ENCODE peak calls at places on chromosomes 1 and 21, in four cellular contexts. J, K, S and A are unnamed samples.

GRCh38 chr1:99645199-99645598 is 714 bp upstream of the PALMD start:
- DNase-seq in J (no peak), K (peak), S (no peak), A (no peak)

GRCh38 chr1:6024376-6024775 is 21.3 kb upstream of the KCNAB2 start:
- DNase-seq in J (no peak), K (no peak), S (no peak), A (no peak)

GRCh38 chr1:113940365-113941244 is 11.5 kb downstream of the HIPK1 start:
- DNase-seq in J (no peak), K (no peak), S (no peak), A (no peak)

GRCh38 chr21:44872568-44873355 is 728 bp downstream of the PTTG1IP start:
- DNase-seq in J (no peak), K (no peak), S (no peak), A (no peak)

GRCh38 chr1:11653616-11654570 is at the start of gene FBXO2:
- DNase-seq in J (peak), K (no peak), S (no peak), A (no peak)

GRCh38 chr21:26007911-26008579 is 162.5 kb downstream of the APP start:
- DNase-seq in J (no peak), K (no peak), S (no peak), A (no peak)

GRCh38 chr21:32994305-32994704 is 31.4 kb upstream of the OLIG2 start:
- DNase-seq in J (peak), K (no peak), S (no peak), A (no peak)

GRCh38 chr1:87678221-87678715 is 349.6 kb downstream of the LMO4 start:
- DNase-seq in J (no peak), K (no peak), S (no peak), A (no peak)

GRCh38 chr1:218090459-218090858 is 194.6 kb upstream of the RRP15 start:
- DNase-seq in J (no peak), K (no peak), S (no peak), A (no peak)

GRCh38 chr1:36542962-36543515 is 60.3 kb upstream of the CSF3R start:
- DNase-seq in J (no peak), K (peak), S (peak), A (no peak)

GRCh38 chr1:240831922-240832321 is 220.0 kb upstream of the GREM2 start:
- DNase-seq in J (no peak), K (no peak), S (no peak), A (no peak)

GRCh38 chr1:3278416-3279181 is 175.9 kb upstream of the ARHGEF16 start:
- DNase-seq in J (no peak), K (no peak), S (no peak), A (no peak)

GRCh38 chr1:19730232-19730631 is 65.6 kb downstream of the HTR6 start:
- DNase-seq in J (no peak), K (no peak), S (no peak), A (no peak)
- TF ChIP-seq ESRRA in J (no peak), K (no peak), S (no peak), A (no peak)

GRCh38 chr1:1399870-1400575 is 888 bp upstream of the CCNL2 start:
- DNase-seq in J (no peak), K (no peak), S (no peak), A (no peak)

GRCh38 chr1:1401457-1402010 is 2.4 kb upstream of the CCNL2 start:
- DNase-seq in J (no peak), K (no peak), S (no peak), A (no peak)

GRCh38 chr1:1400576-1401456 is 1.7 kb upstream of the CCNL2 start:
- DNase-seq in J (no peak), K (peak), S (no peak), A (no peak)

GRCh38 chr1:1403543-1404112 is 3.5 kb downstream of the MRPL20 start:
- DNase-seq in J (no peak), K (no peak), S (no peak), A (no peak)

GRCh38 chr1:1402081-1402900 is 3.2 kb upstream of the CCNL2 start:
- DNase-seq in J (no peak), K (peak), S (peak), A (no peak)
- TF ChIP-seq CREM in J (no peak), K (no peak), S (no peak), A (no peak)

GRCh38 chr1:226108935-226109828 is 46.7 kb downstream of the H3-3A start:
- DNase-seq in J (no peak), K (no peak), S (no peak), A (no peak)
- TF ChIP-seq ESRRA in J (no peak), K (no peak), S (no peak), A (no peak)

GRCh38 chr1:33569331-33569730 is 96.9 kb downstream of the ZSCAN20 start:
- DNase-seq in J (no peak), K (no peak), S (no peak), A (no peak)

GRCh38 chr1:33562563-33562962 is 90.1 kb downstream of the ZSCAN20 start:
- DNase-seq in J (no peak), K (no peak), S (no peak), A (no peak)

GRCh38 chr1:33560680-33561079 is 88.2 kb downstream of the ZSCAN20 start:
- DNase-seq in J (no peak), K (no peak), S (no peak), A (no peak)

GRCh38 chr1:33561576-33561975 is 89.1 kb downstream of the ZSCAN20 start:
- DNase-seq in J (no peak), K (no peak), S (no peak), A (no peak)

DNA sequence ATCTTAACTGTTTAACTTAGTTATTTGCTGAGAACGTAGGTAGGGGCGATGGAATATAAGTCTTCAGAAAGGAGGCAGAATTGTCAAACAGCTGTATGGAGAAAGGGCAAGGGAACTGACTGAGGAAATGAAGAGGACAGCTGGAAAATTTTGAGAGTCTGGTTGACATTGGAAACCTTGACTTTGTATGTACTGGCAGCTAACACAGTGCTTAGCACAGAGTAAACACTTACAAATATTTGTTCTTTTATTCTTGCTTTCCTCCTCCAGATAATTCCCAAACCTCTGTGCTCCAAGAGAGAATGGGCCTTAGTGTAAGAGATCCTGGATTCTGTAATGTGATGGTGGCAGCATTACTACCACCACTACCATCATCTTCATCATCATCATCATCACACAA is 91.3 kb downstream of the ZSCAN20 start:
- DNase-seq in J (no peak), K (no peak), S (no peak), A (no peak)
- TF ChIP-seq CREM in J (no peak), K (no peak), S (no peak), A (no peak)

DNA sequence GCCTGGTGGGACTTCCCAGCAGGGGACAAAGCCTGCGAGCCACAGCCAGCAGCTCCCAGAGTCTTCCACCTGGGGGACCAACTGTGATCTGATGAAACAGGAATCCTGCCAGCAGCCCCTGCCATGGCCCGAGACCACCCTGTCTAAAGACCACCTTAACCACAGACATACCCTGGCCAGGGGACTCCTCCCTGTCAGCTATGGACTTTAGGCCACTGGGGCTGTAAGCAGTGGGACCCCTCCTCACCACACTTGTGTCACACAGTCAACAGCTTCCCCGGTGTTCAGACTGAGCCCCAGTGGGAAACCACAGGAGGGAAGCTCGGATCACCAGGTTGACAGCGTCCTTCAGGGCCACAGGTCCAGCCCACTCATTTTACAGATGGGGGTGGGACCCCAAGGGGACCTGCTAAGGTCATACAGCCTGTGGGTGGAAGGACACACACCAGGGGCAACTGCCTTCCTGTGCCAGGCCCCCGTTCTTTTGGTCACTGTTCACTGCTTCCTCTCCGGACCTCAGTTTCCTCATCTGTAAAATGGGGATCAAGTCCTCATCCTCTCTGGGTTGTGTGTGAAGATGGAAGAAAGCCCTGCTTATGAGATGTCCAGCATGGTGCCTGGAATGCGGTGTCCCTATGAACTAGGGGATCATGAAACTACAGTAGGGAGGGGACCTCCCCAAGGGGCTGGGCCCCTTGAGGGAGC is 11.4 kb downstream of the EPHA2 start:
- DNase-seq in J (peak), K (no peak), S (no peak), A (no peak)
- TF ChIP-seq ESRRA in J (peak), K (peak), S (no peak), A (no peak)